ENCODE peak calls at places on chromosomes 4 and X, in eight cellular contexts. E, Z, X, Y, A, U, J and M are unnamed samples.

GRCh38 chrX:124211312-124211942 is 121.0 kb upstream of the TEX13D start:
- DNase-seq in E (no peak), Z (no peak), X (peak), Y (no peak), A (peak), U (no peak), J (no peak), M (no peak)

GRCh38 chrX:15939737-15940136 is 85.1 kb upstream of the AP1S2 start:
- DNase-seq in E (no peak), Z (no peak), X (no peak), Y (no peak), A (peak), U (no peak), J (no peak), M (no peak)

GRCh38 chrX:23838953-23839352 is 56.0 kb downstream of the SAT1 start:
- DNase-seq in E (no peak), Z (no peak), X (no peak), Y (no peak), A (peak), U (no peak), J (no peak), M (no peak)

GRCh38 chr4:89268572-89269180 is 38.9 kb downstream of the GPRIN3 start:
- DNase-seq in E (no peak), Z (no peak), X (no peak), Y (no peak), A (no peak), U (no peak), J (no peak), M (no peak)

GRCh38 chrX:39508300-39508692 is 589.5 kb downstream of the BCOR start:
- DNase-seq in E (no peak), Z (no peak), X (no peak), Y (no peak), A (no peak), U (no peak), J (no peak), M (no peak)

GRCh38 chrX:8688776-8689175 is 43.2 kb downstream of the ANOS1 start:
- DNase-seq in E (no peak), Z (no peak), X (no peak), Y (no peak), A (no peak), U (no peak), J (no peak), M (no peak)

GRCh38 chrX:1518512-1518911 is 18.5 kb downstream of the P2RY8 start:
- DNase-seq in E (no peak), Z (no peak), X (no peak), Y (no peak), A (no peak), U (no peak), J (no peak), M (no peak)

GRCh38 chr4:152554742-152555141 is 18.9 kb upstream of the FBXW7 start:
- DNase-seq in E (no peak), Z (no peak), X (no peak), Y (no peak), A (no peak), U (no peak), J (no peak), M (no peak)

GRCh38 chr4:5166377-5166776 is 115.1 kb downstream of the STK32B start:
- DNase-seq in E (no peak), Z (no peak), X (no peak), Y (no peak), A (no peak), U (no peak), J (no peak), M (no peak)

GRCh38 chr4:77776182-77777134 is 42.7 kb downstream of the CNOT6L start:
- DNase-seq in E (peak), Z (no peak), X (no peak), Y (no peak), A (no peak), U (no peak), J (no peak), M (no peak)

GRCh38 chrX:151151668-151152267 is 24.6 kb upstream of the GPR50 start:
- DNase-seq in E (peak), Z (no peak), X (peak), Y (peak), A (peak), U (no peak), J (no peak), M (peak)

DNA sequence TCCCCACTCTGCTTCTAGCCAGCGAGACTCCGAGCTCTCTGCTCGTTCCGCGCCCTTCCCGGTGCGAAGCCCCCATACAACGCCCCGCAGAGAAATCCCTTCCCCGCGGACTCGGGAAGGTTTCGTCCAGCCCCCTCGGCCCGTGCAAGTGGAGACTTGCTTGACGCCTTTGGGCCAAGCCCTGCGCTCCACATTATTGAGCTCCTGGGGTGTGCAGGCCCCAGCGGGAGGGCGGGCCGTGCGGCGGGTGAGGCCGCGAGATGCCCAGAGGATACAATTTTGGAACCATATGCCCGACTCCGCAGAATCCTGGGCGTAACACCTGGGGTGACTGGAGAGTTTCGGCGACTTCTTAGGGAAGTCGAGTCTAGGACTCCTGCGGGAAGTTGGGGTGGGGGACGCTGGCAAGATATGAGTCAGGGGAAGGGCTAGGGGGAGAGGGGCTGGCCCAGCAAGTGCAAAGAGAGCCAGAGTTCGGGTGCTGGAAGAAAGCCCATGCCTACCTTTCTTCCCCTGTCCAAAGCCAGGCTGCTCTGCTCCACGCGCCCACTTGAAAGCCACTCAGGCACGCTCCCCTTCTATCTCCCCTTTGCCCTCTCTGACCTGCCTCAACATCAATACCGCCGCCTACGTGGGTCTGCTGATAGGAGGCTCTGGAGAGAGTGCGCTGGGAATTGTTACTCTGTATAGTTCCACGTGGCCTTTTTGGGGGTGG is 1.1 kb upstream of the ELF4 start:
- DNase-seq in E (no peak), Z (no peak), X (peak), Y (no peak), A (peak), U (peak), J (no peak), M (no peak)
- H3K4me3 ChIP-seq in E (peak), Z (peak), X (peak), Y (no peak), A (peak), U (peak), J (peak), M (no peak)

GRCh38 chr4:26056406-26056805 is 142.4 kb downstream of the SMIM20 start:
- DNase-seq in E (no peak), Z (no peak), X (no peak), Y (no peak), A (no peak), U (no peak), J (no peak), M (no peak)

GRCh38 chr4:26059391-26060154 is 145.6 kb downstream of the SMIM20 start:
- DNase-seq in E (no peak), Z (no peak), X (no peak), Y (no peak), A (no peak), U (no peak), J (no peak), M (no peak)

GRCh38 chr4:26052663-26053534 is 138.9 kb downstream of the SMIM20 start:
- DNase-seq in E (no peak), Z (no peak), X (no peak), Y (no peak), A (no peak), U (no peak), J (no peak), M (no peak)

GRCh38 chr4:26058537-26058936 is 144.5 kb downstream of the SMIM20 start:
- DNase-seq in E (no peak), Z (no peak), X (peak), Y (no peak), A (no peak), U (no peak), J (no peak), M (peak)

GRCh38 chr4:26055855-26056254 is 141.8 kb downstream of the SMIM20 start:
- DNase-seq in E (no peak), Z (no peak), X (no peak), Y (no peak), A (peak), U (no peak), J (no peak), M (no peak)
- TF ChIP-seq CTCF in E (no peak), Z (no peak), X (peak), Y (no peak), A (peak), U (no peak), J (no peak), M (no peak)

GRCh38 chr4:75722417-75722816 is 2.0 kb upstream of the USO1 start:
- DNase-seq in E (no peak), Z (no peak), X (no peak), Y (no peak), A (no peak), U (no peak), J (no peak), M (no peak)
- H3K4me3 ChIP-seq in E (no peak), Z (peak), X (no peak), Y (no peak), A (peak), U (no peak), J (no peak), M (no peak)

GRCh38 chrX:31658360-31658759 is 586.5 kb upstream of the FTHL17 start:
- DNase-seq in E (peak), Z (no peak), X (peak), Y (no peak), A (peak), U (no peak), J (no peak), M (peak)
- TF ChIP-seq CTCF in E (no peak), Z (peak), X (peak), Y (no peak), A (peak), U (peak), J (no peak), M (peak)

DNA sequence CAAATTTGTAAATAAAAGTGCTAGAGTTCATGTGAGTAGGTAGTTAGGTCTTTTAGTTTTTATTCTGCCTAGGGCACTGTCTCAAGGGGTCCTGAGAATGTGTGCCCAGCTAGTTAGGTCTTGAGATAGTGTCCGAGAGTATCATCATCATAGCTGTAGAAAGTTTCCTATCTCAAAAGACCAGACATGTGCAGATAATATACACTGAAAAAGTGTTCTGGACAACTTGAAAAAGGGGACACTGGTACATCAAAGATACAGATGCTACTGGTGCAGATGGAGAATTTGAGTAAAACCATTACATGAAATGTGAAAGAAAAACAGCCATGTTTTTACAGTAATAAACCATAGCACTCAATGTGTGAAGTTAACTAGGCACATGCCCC is 1.8 kb upstream of the ZCCHC4 start:
- DNase-seq in E (no peak), Z (no peak), X (no peak), Y (no peak), A (no peak), U (no peak), J (no peak), M (no peak)
- H3K4me3 ChIP-seq in E (no peak), Z (no peak), X (no peak), Y (no peak), A (peak), U (no peak), J (no peak), M (no peak)

GRCh38 chrX:135463937-135464336 is 42.2 kb downstream of the SMIM10L2A start:
- DNase-seq in E (no peak), Z (no peak), X (peak), Y (no peak), A (peak), U (no peak), J (no peak), M (no peak)
- TF ChIP-seq CTCF in E (peak), Z (peak), X (peak), Y (no peak), A (peak), U (peak), J (no peak), M (no peak)

DNA sequence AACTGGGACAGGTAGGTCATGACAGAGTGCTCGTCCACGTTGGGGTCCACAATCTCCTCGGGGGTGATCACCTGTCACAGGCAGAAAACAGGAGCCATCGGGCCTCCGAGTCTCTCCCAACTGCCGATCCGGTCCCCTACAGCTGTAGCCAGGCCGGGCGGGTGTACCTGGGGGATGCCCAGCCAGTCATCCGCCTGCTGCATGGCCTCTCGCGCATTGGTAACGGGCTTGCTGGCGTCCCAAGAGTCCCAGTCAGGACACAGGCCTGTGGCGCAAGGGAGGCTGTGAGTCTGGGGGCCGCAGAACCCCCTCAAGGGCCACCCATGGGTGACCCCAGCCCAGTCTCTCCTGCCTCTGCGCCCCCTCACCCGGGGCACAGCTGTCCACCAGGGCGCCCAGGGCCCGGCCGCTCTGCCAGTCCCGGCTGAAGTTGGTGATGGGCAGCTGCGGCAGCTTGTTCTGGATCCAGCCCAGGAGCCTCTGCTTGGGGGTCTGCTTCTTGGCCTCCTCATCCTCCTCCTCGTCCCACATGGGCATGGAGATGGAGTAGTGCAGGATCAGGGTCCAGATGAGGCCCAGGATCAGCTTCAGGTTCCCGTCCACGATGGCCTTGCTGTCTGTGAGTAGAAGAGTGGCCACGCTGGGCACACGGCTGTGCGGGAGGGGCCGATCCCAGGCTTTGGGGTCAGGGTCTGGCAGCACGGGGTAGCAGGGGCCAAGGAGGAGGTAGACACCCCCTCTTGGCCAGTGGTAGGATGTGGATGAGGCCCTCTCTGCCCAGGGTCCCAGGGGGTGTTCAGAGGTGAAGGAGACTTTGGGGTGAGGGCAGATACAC is 6.7 kb downstream of the FLNA start:
- DNase-seq in E (no peak), Z (no peak), X (no peak), Y (no peak), A (no peak), U (no peak), J (no peak), M (no peak)
- H3K4me3 ChIP-seq in E (peak), Z (peak), X (no peak), Y (no peak), A (peak), U (peak), J (peak), M (no peak)

GRCh38 chr4:123301942-123302341 is 94.7 kb upstream of the SPRY1 start:
- DNase-seq in E (no peak), Z (no peak), X (peak), Y (no peak), A (peak), U (no peak), J (no peak), M (no peak)

GRCh38 chr4:123300625-123301024 is 96.0 kb upstream of the SPRY1 start:
- DNase-seq in E (no peak), Z (no peak), X (no peak), Y (no peak), A (no peak), U (no peak), J (no peak), M (no peak)

GRCh38 chr4:123305746-123306145 is 90.8 kb upstream of the SPRY1 start:
- DNase-seq in E (no peak), Z (no peak), X (no peak), Y (no peak), A (no peak), U (no peak), J (no peak), M (no peak)

GRCh38 chr4:123300222-123300621 is 96.4 kb upstream of the SPRY1 start:
- DNase-seq in E (no peak), Z (no peak), X (no peak), Y (no peak), A (no peak), U (no peak), J (no peak), M (no peak)

DNA sequence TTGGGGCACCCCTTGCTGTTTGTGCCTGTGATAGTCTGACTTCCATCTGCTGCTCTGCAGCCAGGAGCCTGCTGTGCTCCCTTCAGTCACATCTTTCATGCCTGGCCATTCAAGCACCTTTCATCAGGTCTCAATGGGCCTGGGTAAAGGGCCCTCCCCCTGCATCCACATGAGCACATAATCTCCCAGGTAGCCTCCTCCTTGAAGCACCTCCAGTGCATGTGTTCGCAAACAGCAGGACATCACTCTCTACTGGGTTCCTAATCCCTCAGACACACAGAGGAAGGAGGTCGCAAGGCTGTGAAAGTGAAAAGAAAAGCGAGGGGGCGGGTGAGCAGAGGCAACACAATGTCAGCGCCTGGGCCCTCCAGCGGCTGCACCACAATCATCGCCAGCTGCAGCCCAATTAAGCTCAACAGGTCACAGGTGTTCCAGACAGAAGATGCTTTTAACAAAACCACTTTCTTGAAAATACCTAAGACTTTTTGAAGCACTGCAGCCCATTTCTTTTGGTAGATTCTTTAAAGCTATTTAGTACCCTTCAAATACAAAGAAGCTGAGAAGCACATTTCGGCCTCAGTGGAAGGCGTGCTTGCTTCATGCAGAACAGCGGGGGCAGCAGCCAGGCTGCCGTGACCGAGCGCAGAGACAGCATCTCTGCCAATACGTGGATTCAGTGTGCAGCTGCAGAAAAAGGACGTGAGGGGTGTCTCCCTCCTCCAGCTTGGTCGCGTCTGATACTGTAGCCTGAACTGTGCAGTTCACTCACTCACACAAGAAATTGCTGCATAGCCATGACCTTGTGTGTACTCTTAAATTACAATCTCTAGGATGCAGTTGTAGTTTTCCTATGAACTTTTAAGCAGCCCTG is 92.2 kb upstream of the SPRY1 start:
- DNase-seq in E (no peak), Z (peak), X (no peak), Y (peak), A (no peak), U (no peak), J (no peak), M (no peak)
- TF ChIP-seq CTCF in E (no peak), Z (no peak), X (no peak), Y (no peak), A (no peak), U (no peak), J (no peak), M (no peak)

GRCh38 chrX:114903618-114904017 is 113.8 kb downstream of the IL13RA2 start:
- DNase-seq in E (no peak), Z (no peak), X (peak), Y (no peak), A (no peak), U (no peak), J (no peak), M (no peak)

GRCh38 chrX:114905251-114905650 is 112.2 kb downstream of the IL13RA2 start:
- DNase-seq in E (no peak), Z (no peak), X (peak), Y (no peak), A (no peak), U (no peak), J (no peak), M (no peak)

DNA sequence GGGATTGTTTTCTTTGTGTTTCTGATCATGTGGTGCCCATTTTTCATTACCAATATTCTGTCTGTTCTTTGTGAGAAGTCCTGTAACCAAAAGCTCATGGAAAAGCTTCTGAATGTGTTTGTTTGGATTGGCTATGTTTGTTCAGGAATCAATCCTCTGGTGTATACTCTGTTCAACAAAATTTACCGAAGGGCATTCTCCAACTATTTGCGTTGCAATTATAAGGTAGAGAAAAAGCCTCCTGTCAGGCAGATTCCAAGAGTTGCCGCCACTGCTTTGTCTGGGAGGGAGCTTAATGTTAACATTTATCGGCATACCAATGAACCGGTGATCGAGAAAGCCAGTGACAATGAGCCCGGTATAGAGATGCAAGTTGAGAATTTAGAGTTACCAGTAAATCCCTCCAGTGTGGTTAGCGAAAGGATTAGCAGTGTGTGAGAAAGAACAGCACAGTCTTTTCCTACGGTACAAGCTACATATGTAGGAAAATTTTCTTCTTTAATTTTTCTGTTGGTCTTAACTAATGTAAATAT is 110.4 kb downstream of the IL13RA2 start:
- DNase-seq in E (no peak), Z (no peak), X (no peak), Y (no peak), A (no peak), U (no peak), J (no peak), M (no peak)
- H3K4me3 ChIP-seq in E (no peak), Z (no peak), X (no peak), Y (no peak), A (no peak), U (no peak), J (no peak), M (no peak)